ENCODE peak calls at places on chromosome 16, in five cellular contexts. One of them, this sample, is unnamed.

GRCh38 chr16:50972899-50973298 is 178.2 kb downstream of the SALL1 start:
- DNase-seq in neural progenitor cell: no peak
- DNase-seq in HCT116: no peak
- DNase-seq in PC-3: no peak
- DNase-seq in SK-N-SH: no peak
- DNase-seq in this sample: no peak

GRCh38 chr16:11880047-11880446 is 28.7 kb upstream of the RSL1D1 start:
- DNase-seq in neural progenitor cell: no peak
- DNase-seq in HCT116: no peak
- DNase-seq in PC-3: no peak
- DNase-seq in SK-N-SH: no peak
- DNase-seq in this sample: no peak

GRCh38 chr16:85523602-85524364 is 89.3 kb upstream of the GSE1 start:
- DNase-seq in neural progenitor cell: peak
- DNase-seq in HCT116: no peak
- DNase-seq in PC-3: no peak
- DNase-seq in SK-N-SH: peak
- DNase-seq in this sample: no peak

GRCh38 chr16:88387941-88388627 is 5.3 kb downstream of the ZNF469 start:
- DNase-seq in neural progenitor cell: peak
- DNase-seq in HCT116: no peak
- DNase-seq in PC-3: peak
- DNase-seq in SK-N-SH: no peak
- DNase-seq in this sample: peak

GRCh38 chr16:68908000-68908313 is 64.6 kb downstream of the TANGO6 start:
- DNase-seq in neural progenitor cell: no peak
- DNase-seq in HCT116: no peak
- DNase-seq in PC-3: no peak
- DNase-seq in SK-N-SH: no peak
- DNase-seq in this sample: no peak

GRCh38 chr16:65537336-65537735 is 415.5 kb upstream of the CDH11 start:
- DNase-seq in neural progenitor cell: no peak
- DNase-seq in HCT116: no peak
- DNase-seq in PC-3: no peak
- DNase-seq in SK-N-SH: no peak
- DNase-seq in this sample: peak

GRCh38 chr16:17252064-17252463 is 218.7 kb downstream of the XYLT1 start:
- DNase-seq in neural progenitor cell: no peak
- DNase-seq in HCT116: no peak
- DNase-seq in PC-3: no peak
- DNase-seq in SK-N-SH: no peak
- DNase-seq in this sample: peak

GRCh38 chr16:56626685-56627084 is 1.1 kb downstream of the MT1E start:
- DNase-seq in neural progenitor cell: no peak
- DNase-seq in HCT116: no peak
- DNase-seq in PC-3: no peak
- DNase-seq in SK-N-SH: no peak
- DNase-seq in this sample: peak

GRCh38 chr16:20622498-20622870 is 46.3 kb upstream of the ACSM2B start:
- DNase-seq in neural progenitor cell: no peak
- DNase-seq in HCT116: no peak
- DNase-seq in PC-3: no peak
- DNase-seq in SK-N-SH: no peak
- DNase-seq in this sample: no peak

GRCh38 chr16:77807071-77807470 is 18.7 kb downstream of the VAT1L start:
- DNase-seq in neural progenitor cell: no peak
- DNase-seq in HCT116: no peak
- DNase-seq in PC-3: no peak
- DNase-seq in SK-N-SH: no peak
- DNase-seq in this sample: no peak

GRCh38 chr16:13793788-13794461 is 126.0 kb upstream of the ERCC4 start:
- DNase-seq in neural progenitor cell: no peak
- DNase-seq in HCT116: no peak
- DNase-seq in PC-3: no peak
- DNase-seq in SK-N-SH: no peak
- DNase-seq in this sample: no peak

GRCh38 chr16:58099097-58099955 is 29.9 kb downstream of the CFAP20 start:
- DNase-seq in neural progenitor cell: no peak
- DNase-seq in HCT116: no peak
- DNase-seq in PC-3: no peak
- DNase-seq in SK-N-SH: no peak
- DNase-seq in this sample: no peak

GRCh38 chr16:70694088-70694487 is 8.2 kb upstream of the MTSS2 start:
- DNase-seq in neural progenitor cell: peak
- DNase-seq in HCT116: no peak
- DNase-seq in PC-3: peak
- DNase-seq in SK-N-SH: no peak
- DNase-seq in this sample: peak

GRCh38 chr16:77211880-77212735 is 12.9 kb downstream of the SYCE1L start:
- DNase-seq in neural progenitor cell: peak
- DNase-seq in HCT116: no peak
- DNase-seq in PC-3: peak
- DNase-seq in SK-N-SH: peak
- DNase-seq in this sample: peak

GRCh38 chr16:13041646-13042045 is 140.2 kb downstream of the SHISA9 start:
- DNase-seq in neural progenitor cell: no peak
- DNase-seq in HCT116: no peak
- DNase-seq in PC-3: no peak
- DNase-seq in SK-N-SH: no peak
- DNase-seq in this sample: no peak

GRCh38 chr16:56824335-56824734 is 40.7 kb upstream of the SLC12A3 start:
- DNase-seq in neural progenitor cell: peak
- DNase-seq in HCT116: no peak
- DNase-seq in PC-3: no peak
- DNase-seq in SK-N-SH: no peak
- DNase-seq in this sample: peak

GRCh38 chr16:58614212-58614611 is 15.4 kb downstream of the CNOT1 start:
- DNase-seq in neural progenitor cell: no peak
- DNase-seq in HCT116: no peak
- DNase-seq in PC-3: peak
- DNase-seq in SK-N-SH: no peak
- DNase-seq in this sample: peak

GRCh38 chr16:69329369-69330285 is 761 bp downstream of the PDF start:
- DNase-seq in neural progenitor cell: peak
- DNase-seq in HCT116: no peak
- DNase-seq in PC-3: peak
- DNase-seq in SK-N-SH: peak
- DNase-seq in this sample: peak

GRCh38 chr16:31713945-31714898 is 159.4 kb upstream of the ZNF267 start:
- DNase-seq in neural progenitor cell: peak
- DNase-seq in HCT116: no peak
- DNase-seq in PC-3: no peak
- DNase-seq in SK-N-SH: peak
- DNase-seq in this sample: peak

GRCh38 chr16:86519649-86520316 is 9.5 kb downstream of the FOXF1 start:
- DNase-seq in neural progenitor cell: peak
- DNase-seq in HCT116: peak
- DNase-seq in PC-3: peak
- DNase-seq in SK-N-SH: peak
- DNase-seq in this sample: peak

GRCh38 chr16:57016301-57016700 is 26.9 kb downstream of the NLRC5 start:
- DNase-seq in neural progenitor cell: no peak
- DNase-seq in HCT116: no peak
- DNase-seq in PC-3: no peak
- DNase-seq in SK-N-SH: no peak
- DNase-seq in this sample: no peak

GRCh38 chr16:66569131-66569530 is 2.9 kb downstream of the CMTM1 start:
- DNase-seq in neural progenitor cell: no peak
- DNase-seq in HCT116: no peak
- DNase-seq in PC-3: peak
- DNase-seq in SK-N-SH: no peak
- DNase-seq in this sample: peak

GRCh38 chr16:22264786-22265185 is 32.4 kb upstream of the POLR3E start:
- DNase-seq in neural progenitor cell: peak
- DNase-seq in HCT116: no peak
- DNase-seq in PC-3: no peak
- DNase-seq in SK-N-SH: peak
- DNase-seq in this sample: no peak

GRCh38 chr16:88373211-88373610 is 9.5 kb upstream of the ZNF469 start:
- DNase-seq in neural progenitor cell: no peak
- DNase-seq in HCT116: no peak
- DNase-seq in PC-3: no peak
- DNase-seq in SK-N-SH: no peak
- DNase-seq in this sample: no peak

GRCh38 chr16:69618307-69618706 is 52.5 kb downstream of the NFAT5 start:
- DNase-seq in neural progenitor cell: no peak
- DNase-seq in HCT116: no peak
- DNase-seq in PC-3: no peak
- DNase-seq in SK-N-SH: no peak
- DNase-seq in this sample: peak

GRCh38 chr16:68380676-68381362 is 67.5 kb downstream of the SMPD3 start:
- DNase-seq in neural progenitor cell: no peak
- DNase-seq in HCT116: no peak
- DNase-seq in PC-3: no peak
- DNase-seq in SK-N-SH: no peak
- DNase-seq in this sample: no peak

GRCh38 chr16:48611329-48612137 is 1.6 kb upstream of the N4BP1 start:
- DNase-seq in neural progenitor cell: no peak
- DNase-seq in HCT116: no peak
- DNase-seq in PC-3: no peak
- DNase-seq in SK-N-SH: no peak
- DNase-seq in this sample: no peak

GRCh38 chr16:12247811-12248210 is 271.3 kb downstream of the SNX29 start:
- DNase-seq in neural progenitor cell: no peak
- DNase-seq in HCT116: no peak
- DNase-seq in PC-3: no peak
- DNase-seq in SK-N-SH: no peak
- DNase-seq in this sample: no peak

GRCh38 chr16:55302635-55303034 is 21.4 kb upstream of the IRX6 start:
- DNase-seq in neural progenitor cell: peak
- DNase-seq in HCT116: no peak
- DNase-seq in PC-3: no peak
- DNase-seq in SK-N-SH: no peak
- DNase-seq in this sample: no peak

GRCh38 chr16:46887524-46887854 is 3.3 kb downstream of the GPT2 start:
- DNase-seq in neural progenitor cell: no peak
- DNase-seq in HCT116: no peak
- DNase-seq in PC-3: no peak
- DNase-seq in SK-N-SH: no peak
- DNase-seq in this sample: no peak

GRCh38 chr16:316741-317464 is 33.9 kb downstream of the PDIA2 start:
- DNase-seq in neural progenitor cell: no peak
- DNase-seq in HCT116: no peak
- DNase-seq in PC-3: no peak
- DNase-seq in SK-N-SH: no peak
- DNase-seq in this sample: no peak

GRCh38 chr16:317583-317982 is 34.6 kb downstream of the PDIA2 start:
- DNase-seq in neural progenitor cell: no peak
- DNase-seq in HCT116: no peak
- DNase-seq in PC-3: no peak
- DNase-seq in SK-N-SH: no peak
- DNase-seq in this sample: no peak

GRCh38 chr16:321532-321931 is 31.0 kb downstream of the AXIN1 start:
- DNase-seq in neural progenitor cell: no peak
- DNase-seq in HCT116: no peak
- DNase-seq in PC-3: no peak
- DNase-seq in SK-N-SH: no peak
- DNase-seq in this sample: no peak

GRCh38 chr16:320206-320605 is 32.3 kb downstream of the AXIN1 start:
- DNase-seq in neural progenitor cell: no peak
- DNase-seq in HCT116: no peak
- DNase-seq in PC-3: no peak
- DNase-seq in SK-N-SH: no peak
- DNase-seq in this sample: no peak

GRCh38 chr16:318628-319027 is 33.9 kb downstream of the AXIN1 start:
- DNase-seq in neural progenitor cell: peak
- DNase-seq in HCT116: no peak
- DNase-seq in PC-3: no peak
- DNase-seq in SK-N-SH: peak
- DNase-seq in this sample: no peak
- TF ChIP-seq EZH2phosphoT487 in neural progenitor cell: no peak
- TF ChIP-seq EZH2phosphoT487 in HCT116: no peak
- TF ChIP-seq EZH2phosphoT487 in PC-3: no peak
- TF ChIP-seq EZH2phosphoT487 in SK-N-SH: no peak
- TF ChIP-seq EZH2phosphoT487 in this sample: no peak

GRCh38 chr16:74140557-74140956 is 156.1 kb upstream of the PSMD7 start:
- DNase-seq in neural progenitor cell: no peak
- DNase-seq in HCT116: no peak
- DNase-seq in PC-3: no peak
- DNase-seq in SK-N-SH: no peak
- DNase-seq in this sample: no peak

GRCh38 chr16:74146643-74147042 is 150.0 kb upstream of the PSMD7 start:
- DNase-seq in neural progenitor cell: no peak
- DNase-seq in HCT116: no peak
- DNase-seq in PC-3: no peak
- DNase-seq in SK-N-SH: no peak
- DNase-seq in this sample: no peak

GRCh38 chr16:74141015-74141414 is 155.6 kb upstream of the PSMD7 start:
- DNase-seq in neural progenitor cell: no peak
- DNase-seq in HCT116: no peak
- DNase-seq in PC-3: no peak
- DNase-seq in SK-N-SH: no peak
- DNase-seq in this sample: no peak

GRCh38 chr16:74143171-74143570 is 153.4 kb upstream of the PSMD7 start:
- DNase-seq in neural progenitor cell: no peak
- DNase-seq in HCT116: no peak
- DNase-seq in PC-3: no peak
- DNase-seq in SK-N-SH: no peak
- DNase-seq in this sample: no peak
- H3K9ac ChIP-seq in neural progenitor cell: no peak
- H3K9ac ChIP-seq in HCT116: no peak
- H3K9ac ChIP-seq in PC-3: no peak
- H3K9ac ChIP-seq in SK-N-SH: no peak
- H3K9ac ChIP-seq in this sample: no peak

DNA sequence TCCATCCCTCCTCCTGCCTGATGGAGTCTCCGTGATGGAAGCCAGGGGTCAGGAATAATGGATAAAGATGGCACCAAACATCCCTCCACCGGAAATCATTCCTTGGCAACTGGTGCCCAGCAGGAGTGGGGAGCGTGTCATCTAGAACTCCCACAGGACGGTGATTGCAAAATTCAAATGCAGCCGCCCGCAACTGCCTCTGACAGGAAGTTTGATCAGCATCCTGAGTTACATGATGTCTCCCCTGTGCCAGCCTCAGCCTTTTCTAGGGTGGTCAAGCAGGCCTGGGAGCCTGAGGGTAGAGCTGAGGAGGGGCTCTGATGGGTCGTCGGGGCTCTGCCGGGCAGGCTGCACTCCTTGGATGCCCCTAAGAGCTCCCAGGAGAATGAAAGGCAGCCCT is 52.8 kb downstream of the GSG1L start:
- DNase-seq in neural progenitor cell: no peak
- DNase-seq in HCT116: no peak
- DNase-seq in PC-3: no peak
- DNase-seq in SK-N-SH: no peak
- DNase-seq in this sample: peak
- TF ChIP-seq EZH2phosphoT487 in neural progenitor cell: no peak
- TF ChIP-seq EZH2phosphoT487 in HCT116: no peak
- TF ChIP-seq EZH2phosphoT487 in PC-3: no peak
- TF ChIP-seq EZH2phosphoT487 in SK-N-SH: no peak
- TF ChIP-seq EZH2phosphoT487 in this sample: no peak

DNA sequence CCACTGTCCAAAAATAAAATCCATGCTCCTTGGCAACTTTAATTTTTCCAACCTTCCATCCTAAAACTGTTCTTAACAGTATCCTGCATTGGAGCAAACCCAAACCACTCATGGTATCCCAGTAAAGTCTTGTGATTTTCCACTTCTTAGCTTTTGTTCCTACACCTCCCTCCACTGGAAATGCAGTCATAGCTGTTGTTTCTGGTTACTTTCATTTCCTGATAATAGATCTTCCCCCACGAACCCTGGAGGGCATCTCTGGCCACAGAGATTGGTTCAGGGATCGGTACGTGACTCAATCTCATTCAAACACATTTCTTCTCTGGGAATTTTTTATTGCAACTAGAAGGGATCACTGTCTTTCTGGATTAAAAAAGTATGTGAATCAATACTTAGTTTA is 276.0 kb downstream of the GRIN2A start:
- DNase-seq in neural progenitor cell: no peak
- DNase-seq in HCT116: no peak
- DNase-seq in PC-3: no peak
- DNase-seq in SK-N-SH: no peak
- DNase-seq in this sample: no peak
- H3K9ac ChIP-seq in neural progenitor cell: no peak
- H3K9ac ChIP-seq in HCT116: no peak
- H3K9ac ChIP-seq in PC-3: no peak
- H3K9ac ChIP-seq in SK-N-SH: no peak
- H3K9ac ChIP-seq in this sample: no peak